ENCODE peak calls at places on chromosomes 4 and X, in four cellular contexts. W is K562, Q is GM12878, T is HepG2. D is an unnamed sample.

GRCh38 chrX:13219990-13220764 is 99.7 kb downstream of the ATXN3L start:
- DNase-seq in W (no peak), Q (no peak), T (no peak), D (no peak)

GRCh38 chrX:69919749-69920148 is 130.0 kb downstream of the AWAT2 start:
- DNase-seq in W (no peak), Q (no peak), T (peak; percentile 0), D (no peak)

GRCh38 chrX:154010330-154011087 is 9.2 kb downstream of the IRAK1 start:
- DNase-seq in W (no peak), Q (no peak), T (peak; percentile 66), D (no peak)

GRCh38 chr4:147590249-147590920 is 26.8 kb upstream of the TMEM184C start:
- DNase-seq in W (peak; percentile 50), Q (no peak), T (peak; percentile 31), D (peak; percentile 57)

GRCh38 chrX:40094900-40095587 is 2.7 kb downstream of the BCOR start:
- DNase-seq in W (no peak), Q (no peak), T (no peak), D (no peak)

GRCh38 chr4:158090323-158090722 is 82.5 kb downstream of the GASK1B start:
- DNase-seq in W (no peak), Q (no peak), T (no peak), D (no peak)

GRCh38 chrX:13387656-13388421 is 68.0 kb upstream of the ATXN3L start:
- DNase-seq in W (no peak), Q (no peak), T (no peak), D (no peak)

GRCh38 chr4:71212216-71212615 is 126.6 kb upstream of the SLC4A4 start:
- DNase-seq in W (no peak), Q (no peak), T (no peak), D (no peak)

GRCh38 chr4:132737344-132737743 is 411.8 kb upstream of the PCDH10 start:
- DNase-seq in W (no peak), Q (no peak), T (no peak), D (peak; percentile 4)

GRCh38 chrX:884091-884490 is 253.5 kb downstream of the SHOX start:
- DNase-seq in W (no peak), Q (no peak), T (no peak), D (no peak)

GRCh38 chr4:10354225-10354624 is 103.0 kb downstream of the ZNF518B start:
- DNase-seq in W (no peak), Q (no peak), T (no peak), D (no peak)

GRCh38 chr4:79700356-79700755 is 292.3 kb upstream of the GK2 start:
- DNase-seq in W (no peak), Q (no peak), T (no peak), D (no peak)

DNA sequence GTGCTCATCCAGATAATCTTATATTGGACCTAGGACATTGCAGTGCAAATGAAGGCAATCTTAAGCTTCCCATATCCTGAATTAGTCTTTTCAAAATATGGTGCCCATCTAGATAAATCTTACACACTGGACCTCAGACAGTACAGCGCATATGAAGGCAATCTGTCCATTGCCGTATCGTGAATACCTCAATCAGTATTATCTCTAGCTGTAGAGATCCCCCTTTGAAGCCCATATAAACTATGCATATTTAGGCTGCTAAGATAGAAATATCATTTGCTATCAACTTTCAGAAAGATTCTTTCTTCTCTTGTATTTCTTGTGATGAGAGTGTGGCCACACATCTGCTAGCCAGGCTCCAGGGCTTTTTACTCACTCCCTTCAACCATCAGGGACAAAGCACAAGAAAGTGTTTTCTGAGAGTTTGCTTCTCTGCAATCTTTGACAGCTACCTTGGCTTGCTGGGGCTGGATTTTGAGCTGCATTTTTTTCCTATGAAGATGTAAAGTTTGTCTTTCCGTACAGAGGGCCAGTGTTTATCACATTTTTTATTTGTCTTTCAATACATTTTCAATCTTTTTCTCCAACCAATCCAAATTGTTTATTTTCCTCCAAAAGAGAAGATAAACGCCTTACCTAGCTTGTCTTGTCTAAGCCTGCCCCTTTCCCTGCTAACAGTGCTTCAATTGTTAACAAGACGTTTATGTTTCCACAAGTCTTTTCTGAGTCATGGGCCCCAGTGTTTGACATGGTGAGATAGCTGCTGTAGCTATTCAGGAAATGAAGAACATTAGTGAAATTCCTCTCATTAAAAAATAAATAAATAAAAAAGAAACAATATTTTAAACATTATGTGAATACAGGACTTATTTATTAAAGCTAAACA is 57.6 kb upstream of the FAT1 start:
- DNase-seq in W (no peak), Q (no peak), T (peak; percentile 93), D (no peak)
- TF ChIP-seq TARDBP in W (no peak), Q (no peak), T (no peak), D (no peak)

DNA sequence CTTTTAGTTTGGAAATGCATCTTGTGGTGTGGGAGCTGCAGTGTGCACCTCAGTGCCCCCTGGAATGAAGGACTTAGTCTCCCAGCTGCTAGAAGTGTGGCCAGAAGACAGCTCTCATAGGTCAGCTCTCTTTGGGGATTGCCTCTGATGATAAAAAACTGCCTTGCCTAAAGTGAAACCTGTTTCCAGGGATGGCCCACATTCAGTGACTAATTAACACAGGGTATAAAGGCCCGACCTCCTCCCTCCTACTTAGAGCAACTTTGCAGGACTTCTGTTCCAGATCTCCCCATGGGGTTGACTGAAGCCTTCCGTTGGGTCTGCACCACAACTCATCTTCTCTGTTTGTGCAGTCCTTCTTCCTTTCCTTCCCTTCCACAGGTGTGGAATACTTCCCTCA is 53.2 kb downstream of the SPINK2 start:
- DNase-seq in W (no peak), Q (no peak), T (no peak), D (no peak)
- TF ChIP-seq TARDBP in W (no peak), Q (no peak), T (no peak), D (no peak)

DNA sequence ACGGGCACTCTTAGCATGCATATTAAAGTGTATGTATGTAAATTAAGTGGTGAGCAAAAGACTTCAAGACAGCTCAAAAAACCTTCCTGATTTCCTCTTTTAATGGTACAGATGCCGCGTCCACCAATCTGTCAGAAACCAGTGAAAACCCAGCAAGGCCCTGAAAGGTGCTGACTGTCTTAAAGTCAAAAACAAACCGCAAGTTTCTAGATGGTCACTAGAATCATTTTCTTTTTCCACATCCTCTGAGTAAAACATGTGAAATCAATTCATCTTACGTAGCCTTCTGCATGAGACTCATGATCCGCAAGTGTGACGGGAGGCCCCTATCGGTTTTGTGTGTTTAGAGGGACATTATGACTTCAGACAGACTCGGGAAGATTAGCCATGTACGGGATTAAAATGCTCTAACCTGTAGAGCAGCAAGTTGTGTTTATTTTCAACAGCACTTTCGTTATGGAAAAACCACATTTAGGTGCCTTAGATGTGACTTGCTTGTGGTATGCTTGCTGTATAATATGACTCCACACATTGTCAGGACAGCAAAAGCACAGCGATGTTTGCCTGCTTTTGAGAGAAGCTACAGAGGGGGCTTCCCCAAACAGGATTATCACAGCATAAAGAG is 88.2 kb upstream of the STS start:
- DNase-seq in W (no peak), Q (peak; percentile 89), T (no peak), D (no peak)
- TF ChIP-seq TARDBP in W (no peak), Q (no peak), T (no peak), D (no peak)

GRCh38 chr4:31682796-31683195 is 962.6 kb downstream of the PCDH7 start:
- DNase-seq in W (no peak), Q (no peak), T (no peak), D (no peak)
- TF ChIP-seq TARDBP in W (no peak), Q (no peak), T (no peak), D (no peak)

GRCh38 chr4:188930822-188931221 is 791.6 kb downstream of the TRIML1 start:
- DNase-seq in W (no peak), Q (no peak), T (no peak), D (no peak)
- TF ChIP-seq TARDBP in W (no peak), Q (no peak), T (no peak), D (no peak)

GRCh38 chr4:63790377-63790776 is 618.9 kb downstream of the TECRL start:
- DNase-seq in W (no peak), Q (no peak), T (no peak), D (no peak)

GRCh38 chr4:63784822-63785221 is 624.4 kb downstream of the TECRL start:
- DNase-seq in W (no peak), Q (no peak), T (no peak), D (no peak)

GRCh38 chr4:63787326-63787725 is 621.9 kb downstream of the TECRL start:
- DNase-seq in W (no peak), Q (no peak), T (no peak), D (no peak)

GRCh38 chr4:63786181-63786580 is 623.1 kb downstream of the TECRL start:
- DNase-seq in W (no peak), Q (no peak), T (no peak), D (no peak)

GRCh38 chr4:63788271-63788670 is 621.0 kb downstream of the TECRL start:
- DNase-seq in W (no peak), Q (no peak), T (no peak), D (no peak)
- TF ChIP-seq TARDBP in W (no peak), Q (no peak), T (no peak), D (no peak)

DNA sequence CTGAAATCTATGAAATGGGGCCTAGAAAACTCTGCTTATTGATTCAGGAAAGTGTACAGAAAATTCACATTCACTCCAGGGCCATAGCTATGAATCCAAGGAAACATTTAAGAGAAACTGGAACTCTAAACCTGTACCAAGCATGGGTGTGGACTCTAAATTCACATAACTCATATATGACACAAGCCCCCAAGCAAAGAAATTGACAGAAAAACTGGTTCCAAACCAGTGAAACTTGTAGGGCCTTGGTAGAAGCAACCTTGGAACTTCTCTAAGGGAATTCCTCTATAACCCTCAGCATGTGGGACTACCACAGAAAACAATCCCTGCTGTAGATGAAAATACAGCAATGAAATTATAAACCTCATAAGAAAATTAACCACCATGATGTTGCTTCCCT is 106.6 kb upstream of the NRK start:
- DNase-seq in W (no peak), Q (no peak), T (no peak), D (no peak)
- TF ChIP-seq TARDBP in W (no peak), Q (no peak), T (no peak), D (no peak)

GRCh38 chr4:142378179-142378578 is 467.9 kb downstream of the INPP4B start:
- DNase-seq in W (no peak), Q (no peak), T (no peak), D (no peak)

GRCh38 chr4:142379277-142380051 is 466.6 kb downstream of the INPP4B start:
- DNase-seq in W (no peak), Q (no peak), T (no peak), D (no peak)

GRCh38 chr4:142373610-142374009 is 472.5 kb downstream of the INPP4B start:
- DNase-seq in W (no peak), Q (no peak), T (no peak), D (no peak)

GRCh38 chr4:142377345-142378091 is 468.6 kb downstream of the INPP4B start:
- DNase-seq in W (no peak), Q (no peak), T (no peak), D (no peak)

DNA sequence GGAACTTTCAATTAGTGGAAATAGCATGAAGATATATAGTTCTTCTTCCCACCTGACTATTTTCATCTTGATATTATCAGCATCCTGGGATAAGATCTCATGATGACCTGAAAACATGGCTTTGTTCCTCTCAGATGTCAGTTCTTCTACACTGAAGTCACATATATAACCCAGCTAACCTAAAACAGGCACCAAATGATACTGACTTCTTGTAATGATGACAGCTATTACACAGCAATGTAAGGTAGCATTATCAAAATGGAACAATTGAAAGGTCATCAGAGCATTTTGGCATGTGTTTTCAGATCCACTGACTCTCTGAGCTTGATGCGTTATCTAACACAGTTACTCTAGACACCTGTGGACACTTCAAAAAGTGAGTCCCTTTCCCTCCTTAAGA is 469.9 kb downstream of the INPP4B start:
- DNase-seq in W (no peak), Q (no peak), T (no peak), D (no peak)
- TF ChIP-seq TARDBP in W (no peak), Q (no peak), T (no peak), D (no peak)